ENCODE peak calls at places on chromosomes 5 and 9, in four cellular contexts. D is thyroid gland, E is mucosa of descending colon, Z is NCI-H187. J is an unnamed sample.

GRCh38 chr5:27316283-27316675 is 277.9 kb upstream of the CDH9 start:
- DNase-seq in D (no peak), E (no peak), Z (no peak), J (no peak)

GRCh38 chr5:20098695-20099094 is 110.7 kb upstream of the CDH18 start:
- DNase-seq in D (no peak), E (no peak), Z (no peak), J (no peak)

GRCh38 chr9:121674952-121675351 is 23.5 kb downstream of the DAB2IP start:
- DNase-seq in D (no peak), E (no peak), Z (no peak), J (no peak)

GRCh38 chr9:117344892-117345660 is 69.8 kb downstream of the ASTN2 start:
- DNase-seq in D (no peak), E (no peak), Z (no peak), J (no peak)

GRCh38 chr5:176762489-176762888 is 47.9 kb upstream of the UNC5A start:
- DNase-seq in D (no peak), E (no peak), Z (no peak), J (no peak)

GRCh38 chr5:42487821-42488220 is 64.6 kb downstream of the GHR start:
- DNase-seq in D (no peak), E (no peak), Z (no peak), J (no peak)

GRCh38 chr5:111681414-111681790 is 75.6 kb downstream of the NREP start:
- DNase-seq in D (no peak), E (no peak), Z (no peak), J (no peak)

GRCh38 chr5:78837836-78838235 is 147.3 kb downstream of the ARSB start:
- DNase-seq in D (no peak), E (no peak), Z (no peak), J (no peak)

GRCh38 chr5:66713998-66714397 is 117.8 kb downstream of the MAST4 start:
- DNase-seq in D (no peak), E (no peak), Z (no peak), J (peak)

GRCh38 chr5:33369470-33370134 is 71.2 kb upstream of the TARS1 start:
- DNase-seq in D (no peak), E (no peak), Z (no peak), J (no peak)

GRCh38 chr9:132162764-132163456 is 1.1 kb downstream of the NTNG2 start:
- DNase-seq in D (no peak), E (no peak), Z (no peak), J (no peak)

GRCh38 chr9:104969116-104969515 is 41.2 kb upstream of the ABCA1 start:
- DNase-seq in D (no peak), E (no peak), Z (no peak), J (no peak)

GRCh38 chr9:100099722-100100042 is 639 bp downstream of the INVS start:
- DNase-seq in D (peak), E (peak), Z (no peak), J (no peak)

GRCh38 chr9:77996696-77997095 is 34.9 kb downstream of the GNAQ start:
- DNase-seq in D (no peak), E (no peak), Z (no peak), J (no peak)

GRCh38 chr9:28086881-28087280 is 513.6 kb upstream of the C9orf72 start:
- DNase-seq in D (no peak), E (no peak), Z (no peak), J (no peak)

GRCh38 chr5:175795959-175796358 is 75.4 kb upstream of the CPLX2 start:
- DNase-seq in D (no peak), E (no peak), Z (no peak), J (no peak)

GRCh38 chr9:2015581-2016410 is 649 bp downstream of the SMARCA2 start:
- DNase-seq in D (peak), E (peak), Z (peak), J (no peak)

GRCh38 chr9:124132671-124133147 is 121.1 kb downstream of the LHX2 start:
- DNase-seq in D (no peak), E (no peak), Z (no peak), J (no peak)

GRCh38 chr5:77867194-77867691 is 91.1 kb upstream of the TBCA start:
- DNase-seq in D (no peak), E (no peak), Z (no peak), J (no peak)

GRCh38 chr9:1462626-1463308 is 412.6 kb downstream of the DMRT2 start:
- DNase-seq in D (no peak), E (no peak), Z (no peak), J (no peak)

GRCh38 chr5:6389946-6390530 is 11.7 kb upstream of the MED10 start:
- DNase-seq in D (no peak), E (no peak), Z (no peak), J (no peak)

GRCh38 chr5:33524476-33524875 is 83.7 kb downstream of the TARS1 start:
- DNase-seq in D (no peak), E (no peak), Z (no peak), J (no peak)

GRCh38 chr5:136001531-136001930 is 27.3 kb upstream of the TGFBI start:
- DNase-seq in D (no peak), E (no peak), Z (no peak), J (no peak)

GRCh38 chr9:13557724-13558123 is 278.2 kb upstream of the MPDZ start:
- DNase-seq in D (no peak), E (no peak), Z (no peak), J (no peak)

GRCh38 chr5:34584165-34584564 is 72.0 kb upstream of the RAI14 start:
- DNase-seq in D (no peak), E (no peak), Z (no peak), J (no peak)

GRCh38 chr5:172798422-172799215 is 27.6 kb upstream of the DUSP1 start:
- DNase-seq in D (no peak), E (no peak), Z (no peak), J (no peak)

GRCh38 chr9:68577778-68578591 is 37.3 kb upstream of the TMEM252 start:
- DNase-seq in D (no peak), E (no peak), Z (no peak), J (no peak)

GRCh38 chr5:85049020-85049419 is 664.3 kb upstream of the EDIL3 start:
- DNase-seq in D (no peak), E (no peak), Z (no peak), J (no peak)

GRCh38 chr5:96661841-96662724 is at the start of gene CAST:
- DNase-seq in D (peak), E (peak), Z (no peak), J (peak)

GRCh38 chr9:2307480-2307879 is 292.3 kb downstream of the SMARCA2 start:
- DNase-seq in D (no peak), E (no peak), Z (no peak), J (no peak)